ENCODE peak calls at places on chromosomes 13 and 19, in six cellular contexts. H is fibroblast of lung, Z is fibroblast of the aortic adventitia, K is lower leg skin, E is left cardiac atrium, S is retina. A is an unnamed sample.

GRCh38 chr13:113933901-113934300 is 40.0 kb downstream of the C13orf46 start:
- DNase-seq in H (no peak), Z (no peak), K (peak), E (no peak), S (no peak), A (no peak)

GRCh38 chr19:1864480-1865171 is 1.2 kb upstream of the KLF16 start:
- DNase-seq in H (peak), Z (peak), K (peak), E (peak), S (peak), A (no peak)

GRCh38 chr13:113539822-113540221 is 44.7 kb upstream of the TFDP1 start:
- DNase-seq in H (no peak), Z (no peak), K (peak), E (no peak), S (no peak), A (no peak)

GRCh38 chr19:35755550-35756371 is 1.1 kb downstream of the HSPB6 start:
- DNase-seq in H (no peak), Z (peak), K (peak), E (peak), S (peak), A (peak)

GRCh38 chr13:100710176-100710575 is 35.6 kb upstream of the TMTC4 start:
- DNase-seq in H (peak), Z (no peak), K (no peak), E (no peak), S (no peak), A (no peak)

GRCh38 chr13:75426421-75426820 is 55.5 kb downstream of the TBC1D4 start:
- DNase-seq in H (no peak), Z (no peak), K (no peak), E (no peak), S (no peak), A (no peak)

GRCh38 chr19:18814063-18814462 is 17.7 kb upstream of the UPF1 start:
- DNase-seq in H (no peak), Z (peak), K (no peak), E (peak), S (no peak), A (no peak)

GRCh38 chr13:22092791-22093545 is 422.1 kb downstream of the FGF9 start:
- DNase-seq in H (no peak), Z (peak), K (no peak), E (no peak), S (no peak), A (no peak)

GRCh38 chr19:28482221-28482620 is 730.7 kb downstream of the UQCRFS1 start:
- DNase-seq in H (peak), Z (peak), K (no peak), E (no peak), S (no peak), A (no peak)

GRCh38 chr19:10565028-10565566 is 713 bp downstream of the KRI1 start:
- DNase-seq in H (peak), Z (no peak), K (no peak), E (peak), S (peak), A (no peak)

GRCh38 chr13:87777395-87777794 is 106.2 kb downstream of the SLITRK5 start:
- DNase-seq in H (peak), Z (no peak), K (no peak), E (no peak), S (no peak), A (peak)

GRCh38 chr19:48319647-48320537 is 5.5 kb upstream of the EMP3 start:
- DNase-seq in H (peak), Z (peak), K (peak), E (peak), S (peak), A (peak)

GRCh38 chr19:30208661-30209060 is 163.5 kb upstream of the ZNF536 start:
- DNase-seq in H (no peak), Z (no peak), K (no peak), E (no peak), S (no peak), A (no peak)

GRCh38 chr19:12526542-12526941 is 24.7 kb downstream of the ZNF564 start:
- DNase-seq in H (no peak), Z (no peak), K (no peak), E (no peak), S (no peak), A (no peak)

GRCh38 chr19:44603201-44603945 is 10.0 kb upstream of the IGSF23 start:
- DNase-seq in H (peak), Z (peak), K (no peak), E (peak), S (no peak), A (no peak)

GRCh38 chr13:21710163-21710562 is 39.3 kb downstream of the FGF9 start:
- DNase-seq in H (no peak), Z (no peak), K (no peak), E (no peak), S (no peak), A (no peak)

GRCh38 chr19:2289714-2290435 is 7.9 kb upstream of the PEAK3 start:
- DNase-seq in H (no peak), Z (no peak), K (no peak), E (no peak), S (no peak), A (no peak)

GRCh38 chr13:43346427-43346826 is 323.0 kb downstream of the DNAJC15 start:
- DNase-seq in H (peak), Z (no peak), K (no peak), E (no peak), S (no peak), A (no peak)

GRCh38 chr13:67383358-67383757 is 153.2 kb upstream of the PCDH9 start:
- DNase-seq in H (peak), Z (peak), K (no peak), E (no peak), S (no peak), A (no peak)

GRCh38 chr19:5903054-5903501 is 512 bp downstream of the NDUFA11 start:
- DNase-seq in H (peak), Z (peak), K (no peak), E (no peak), S (no peak), A (no peak)

GRCh38 chr19:1047696-1048147 is 7.8 kb downstream of the ABCA7 start:
- DNase-seq in H (no peak), Z (no peak), K (no peak), E (no peak), S (no peak), A (no peak)

GRCh38 chr19:53664760-53665159 is 33.0 kb downstream of the DPRX start:
- DNase-seq in H (no peak), Z (no peak), K (no peak), E (no peak), S (no peak), A (no peak)